ENCODE peak calls at places on chromosome 11, in five cellular contexts. One of them, this sample, is unnamed.
A peak's percentile ranks its signal among the peaks of the same experiment; 100 is the strongest.

GRCh38 chr11:118789501-118790356 is 1.2 kb downstream of the DDX6 start:
- DNase-seq in adrenal gland: no peak
- DNase-seq in endothelial cell of umbilical vein: peak; percentile 65
- DNase-seq in transverse colon: no peak
- DNase-seq in heart right ventricle: no peak
- DNase-seq in this sample: peak; percentile 54

GRCh38 chr11:11845066-11845465 is 3.3 kb downstream of the USP47 start:
- DNase-seq in transverse colon: no peak
- DNase-seq in adrenal gland: no peak
- DNase-seq in heart right ventricle: no peak
- DNase-seq in endothelial cell of umbilical vein: no peak
- DNase-seq in this sample: peak; percentile 95

GRCh38 chr11:47061429-47062178 is 115.1 kb downstream of the ARFGAP2 start:
- DNase-seq in transverse colon: no peak
- DNase-seq in heart right ventricle: no peak
- DNase-seq in adrenal gland: no peak
- DNase-seq in endothelial cell of umbilical vein: no peak
- DNase-seq in this sample: no peak

GRCh38 chr11:33655842-33656600 is 44.6 kb downstream of the C11orf91 start:
- DNase-seq in adrenal gland: no peak
- DNase-seq in transverse colon: no peak
- DNase-seq in endothelial cell of umbilical vein: no peak
- DNase-seq in heart right ventricle: no peak
- DNase-seq in this sample: peak; percentile 83

GRCh38 chr11:22878039-22878438 is 17.8 kb upstream of the CCDC179 start:
- DNase-seq in adrenal gland: no peak
- DNase-seq in endothelial cell of umbilical vein: no peak
- DNase-seq in transverse colon: peak; percentile 8
- DNase-seq in heart right ventricle: no peak
- DNase-seq in this sample: no peak

GRCh38 chr11:125941606-125942275 is 4.1 kb upstream of the VSIG10L2 start:
- DNase-seq in endothelial cell of umbilical vein: peak; percentile 21
- DNase-seq in heart right ventricle: peak; percentile 63
- DNase-seq in adrenal gland: no peak
- DNase-seq in transverse colon: peak; percentile 69
- DNase-seq in this sample: peak; percentile 25

GRCh38 chr11:10310301-10310841 is 5.5 kb downstream of the ADM start:
- DNase-seq in adrenal gland: no peak
- DNase-seq in endothelial cell of umbilical vein: peak; percentile 5
- DNase-seq in transverse colon: no peak
- DNase-seq in heart right ventricle: no peak
- DNase-seq in this sample: peak; percentile 41

GRCh38 chr11:24623121-24623520 is 126.3 kb downstream of the LUZP2 start:
- DNase-seq in adrenal gland: no peak
- DNase-seq in endothelial cell of umbilical vein: no peak
- DNase-seq in heart right ventricle: no peak
- DNase-seq in transverse colon: no peak
- DNase-seq in this sample: no peak

GRCh38 chr11:120710354-120711187 is 199.0 kb downstream of the GRIK4 start:
- DNase-seq in heart right ventricle: no peak
- DNase-seq in endothelial cell of umbilical vein: no peak
- DNase-seq in adrenal gland: peak; percentile 41
- DNase-seq in transverse colon: peak; percentile 58
- DNase-seq in this sample: peak; percentile 56

GRCh38 chr11:37509471-37509870 is 911.4 kb upstream of the RAG2 start:
- DNase-seq in heart right ventricle: no peak
- DNase-seq in endothelial cell of umbilical vein: no peak
- DNase-seq in adrenal gland: no peak
- DNase-seq in transverse colon: no peak
- DNase-seq in this sample: peak; percentile 55

GRCh38 chr11:2451916-2452694 is 7.3 kb downstream of the KCNQ1 start:
- DNase-seq in heart right ventricle: no peak
- DNase-seq in transverse colon: no peak
- DNase-seq in endothelial cell of umbilical vein: no peak
- DNase-seq in adrenal gland: no peak
- DNase-seq in this sample: no peak

GRCh38 chr11:75445315-75445953 is 12.4 kb upstream of the KLHL35 start:
- DNase-seq in transverse colon: peak; percentile 77
- DNase-seq in adrenal gland: peak; percentile 41
- DNase-seq in endothelial cell of umbilical vein: peak; percentile 70
- DNase-seq in heart right ventricle: peak; percentile 75
- DNase-seq in this sample: no peak

GRCh38 chr11:65187146-65187675 is 5.5 kb downstream of the CAPN1 start:
- DNase-seq in adrenal gland: no peak
- DNase-seq in endothelial cell of umbilical vein: no peak
- DNase-seq in transverse colon: no peak
- DNase-seq in heart right ventricle: no peak
- DNase-seq in this sample: no peak

GRCh38 chr11:48093795-48094642 is 113.7 kb downstream of the PTPRJ start:
- DNase-seq in adrenal gland: no peak
- DNase-seq in heart right ventricle: no peak
- DNase-seq in transverse colon: no peak
- DNase-seq in endothelial cell of umbilical vein: no peak
- DNase-seq in this sample: no peak

GRCh38 chr11:93039841-93040240 is 70.4 kb downstream of the MTNR1B start:
- DNase-seq in adrenal gland: no peak
- DNase-seq in transverse colon: no peak
- DNase-seq in heart right ventricle: no peak
- DNase-seq in endothelial cell of umbilical vein: no peak
- DNase-seq in this sample: peak; percentile 32

GRCh38 chr11:69644962-69645675 is 4.2 kb downstream of the CCND1 start:
- DNase-seq in endothelial cell of umbilical vein: no peak
- DNase-seq in adrenal gland: no peak
- DNase-seq in heart right ventricle: no peak
- DNase-seq in transverse colon: no peak
- DNase-seq in this sample: no peak

GRCh38 chr11:69645801-69646492 is 5.0 kb downstream of the CCND1 start:
- DNase-seq in endothelial cell of umbilical vein: no peak
- DNase-seq in transverse colon: no peak
- DNase-seq in heart right ventricle: no peak
- DNase-seq in adrenal gland: no peak
- DNase-seq in this sample: no peak

GRCh38 chr11:69642913-69643632 is 2.1 kb downstream of the CCND1 start:
- DNase-seq in transverse colon: peak; percentile 86
- DNase-seq in adrenal gland: peak; percentile 73
- DNase-seq in endothelial cell of umbilical vein: peak; percentile 77
- DNase-seq in heart right ventricle: peak; percentile 88
- DNase-seq in this sample: peak; percentile 42

GRCh38 chr11:69643646-69644045 is 2.7 kb downstream of the CCND1 start:
- DNase-seq in adrenal gland: no peak
- DNase-seq in endothelial cell of umbilical vein: no peak
- DNase-seq in transverse colon: no peak
- DNase-seq in heart right ventricle: no peak
- DNase-seq in this sample: no peak

GRCh38 chr11:69644071-69644961 is 3.4 kb downstream of the CCND1 start:
- DNase-seq in transverse colon: peak; percentile 67
- DNase-seq in endothelial cell of umbilical vein: peak; percentile 29
- DNase-seq in heart right ventricle: peak; percentile 87
- DNase-seq in adrenal gland: peak; percentile 92
- DNase-seq in this sample: no peak
- TF ChIP-seq CTCF in transverse colon: peak; percentile 37
- TF ChIP-seq CTCF in endothelial cell of umbilical vein: peak; percentile 8
- TF ChIP-seq CTCF in heart right ventricle: no peak
- TF ChIP-seq CTCF in adrenal gland: peak; percentile 48
- TF ChIP-seq CTCF in this sample: peak; percentile 21

GRCh38 chr11:85682330-85683305 is 3.4 kb downstream of the CCDC89 start:
- DNase-seq in endothelial cell of umbilical vein: peak; percentile 57
- DNase-seq in transverse colon: peak; percentile 55
- DNase-seq in adrenal gland: peak; percentile 66
- DNase-seq in heart right ventricle: peak; percentile 84
- DNase-seq in this sample: no peak
- H3K4me3 ChIP-seq in endothelial cell of umbilical vein: peak overlapping the region; percentile 66
- H3K4me3 ChIP-seq in transverse colon: peak overlapping the region; percentile 34
- H3K4me3 ChIP-seq in adrenal gland: peak overlapping the region; percentile 68
- H3K4me3 ChIP-seq in heart right ventricle: peak overlapping the region; percentile 62
- H3K4me3 ChIP-seq in this sample: peak overlapping the region; percentile 45

GRCh38 chr11:7635137-7635536 is 38.2 kb downstream of the CYB5R2 start:
- DNase-seq in transverse colon: no peak
- DNase-seq in heart right ventricle: peak; percentile 56
- DNase-seq in endothelial cell of umbilical vein: no peak
- DNase-seq in adrenal gland: no peak
- DNase-seq in this sample: no peak
- H3K36me3 ChIP-seq in transverse colon: no peaks in the 10 kb centered on the region
- H3K36me3 ChIP-seq in heart right ventricle: no peaks in the 10 kb centered on the region
- H3K36me3 ChIP-seq in endothelial cell of umbilical vein: no peaks in the 10 kb centered on the region
- H3K36me3 ChIP-seq in adrenal gland: peaks cover 34% of the 10 kb centered on the region
- H3K36me3 ChIP-seq in this sample: peaks cover 4% of the 10 kb centered on the region

DNA sequence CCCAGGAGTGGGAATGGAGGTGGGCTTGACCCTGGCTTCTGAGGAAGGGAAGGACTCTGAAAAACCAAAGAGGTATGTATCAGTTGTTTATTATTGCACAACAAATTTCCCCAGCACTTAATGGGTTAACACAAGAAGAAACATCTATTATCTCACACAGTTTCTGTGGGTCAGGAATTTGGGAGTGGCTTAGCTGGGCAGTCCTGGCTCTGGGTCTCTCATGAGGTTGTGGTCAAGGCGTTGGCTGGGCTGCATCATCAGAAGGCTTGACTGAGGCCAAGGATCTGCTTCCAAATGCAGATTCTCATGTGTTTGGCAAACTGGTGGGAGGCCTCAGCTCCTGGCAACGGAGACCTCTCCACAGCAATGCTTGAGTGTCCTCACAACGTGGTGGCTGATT is 17.5 kb upstream of the SMIM38 start:
- DNase-seq in adrenal gland: no peak
- DNase-seq in heart right ventricle: no peak
- DNase-seq in transverse colon: no peak
- DNase-seq in endothelial cell of umbilical vein: no peak
- DNase-seq in this sample: peak; percentile 29
- TF ChIP-seq CTCF in adrenal gland: no peak
- TF ChIP-seq CTCF in heart right ventricle: no peak
- TF ChIP-seq CTCF in transverse colon: no peak
- TF ChIP-seq CTCF in endothelial cell of umbilical vein: no peak
- TF ChIP-seq CTCF in this sample: no peak

DNA sequence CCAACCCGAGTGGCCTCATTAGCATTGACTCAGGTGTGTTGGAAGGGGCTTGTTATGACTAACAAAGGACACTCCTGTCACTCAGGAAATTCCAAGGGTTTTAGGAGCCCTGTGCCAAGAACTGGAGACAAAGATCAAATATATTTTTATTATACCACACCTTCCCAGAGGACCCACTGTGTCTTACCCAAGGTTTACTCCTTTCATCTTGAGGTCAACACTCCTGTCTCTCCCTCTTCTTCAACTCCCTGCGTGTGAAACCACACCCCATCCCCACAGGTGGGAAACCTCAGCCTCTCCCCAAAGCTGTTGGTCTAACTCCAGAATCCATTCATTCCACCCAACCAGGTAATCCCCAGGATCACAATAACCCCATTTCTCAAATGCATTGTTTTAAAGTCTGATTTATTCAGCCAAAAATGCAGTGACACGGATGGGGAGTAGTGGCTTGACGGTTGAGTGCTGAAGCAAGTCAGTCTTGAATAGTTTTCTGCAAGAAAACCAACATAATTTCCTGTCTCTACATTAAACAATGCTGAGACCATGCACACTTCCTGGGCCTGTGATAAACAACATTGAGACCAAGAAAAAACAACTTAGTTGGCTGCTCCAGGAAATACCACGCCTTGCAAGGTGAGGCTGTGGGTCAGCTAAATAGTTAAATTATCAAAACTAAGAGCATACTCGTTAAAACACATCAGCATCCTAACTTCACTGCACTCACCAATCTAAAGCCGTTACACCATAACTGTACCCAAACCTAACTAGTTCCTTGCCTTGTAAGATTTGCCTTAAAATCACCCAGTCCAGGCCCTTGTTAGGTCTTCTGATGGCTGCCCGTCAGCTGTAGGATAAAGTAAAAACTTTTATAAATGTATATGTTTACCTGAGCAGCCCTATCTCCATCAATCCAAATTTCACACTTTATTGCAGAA is 38.5 kb upstream of the SPON1 start:
- DNase-seq in adrenal gland: no peak
- DNase-seq in heart right ventricle: no peak
- DNase-seq in endothelial cell of umbilical vein: peak; percentile 60
- DNase-seq in transverse colon: no peak
- DNase-seq in this sample: no peak
- H3K4me3 ChIP-seq in adrenal gland: no peak overlapping the region
- H3K4me3 ChIP-seq in heart right ventricle: no peak overlapping the region
- H3K4me3 ChIP-seq in endothelial cell of umbilical vein: no peak overlapping the region
- H3K4me3 ChIP-seq in transverse colon: no peak overlapping the region
- H3K4me3 ChIP-seq in this sample: no peak overlapping the region

DNA sequence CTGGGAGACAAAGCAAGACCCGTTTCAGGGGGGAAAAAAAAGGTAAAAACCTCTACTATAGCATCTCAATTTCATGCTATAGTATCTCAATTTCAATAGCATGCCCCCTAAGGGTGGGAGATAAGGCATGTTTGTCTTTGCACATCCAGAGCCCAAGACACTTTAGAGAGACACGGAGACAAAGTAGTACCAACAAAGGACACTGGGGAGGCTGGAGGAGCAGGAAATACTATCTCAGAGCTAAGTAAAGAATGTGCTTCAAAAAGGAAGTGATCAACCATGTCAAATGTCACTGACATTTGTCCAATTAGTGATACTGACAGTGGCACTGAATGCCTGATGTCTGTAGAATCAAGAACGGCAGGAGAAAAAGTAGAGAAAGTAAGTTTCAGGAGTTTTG is 68.6 kb downstream of the RRAS2 start:
- DNase-seq in adrenal gland: no peak
- DNase-seq in transverse colon: no peak
- DNase-seq in endothelial cell of umbilical vein: no peak
- DNase-seq in heart right ventricle: no peak
- DNase-seq in this sample: no peak
- H3K36me3 ChIP-seq in adrenal gland: no peaks in the 10 kb centered on the region
- H3K36me3 ChIP-seq in transverse colon: no peaks in the 10 kb centered on the region
- H3K36me3 ChIP-seq in endothelial cell of umbilical vein: peaks cover 2% of the 10 kb centered on the region
- H3K36me3 ChIP-seq in heart right ventricle: no peaks in the 10 kb centered on the region
- H3K36me3 ChIP-seq in this sample: peaks cover 1% of the 10 kb centered on the region

GRCh38 chr11:27039873-27040272 is 742 bp upstream of the BBOX1 start:
- DNase-seq in adrenal gland: no peak
- DNase-seq in transverse colon: no peak
- DNase-seq in heart right ventricle: no peak
- DNase-seq in endothelial cell of umbilical vein: no peak
- DNase-seq in this sample: no peak

GRCh38 chr11:27041141-27041869 is 690 bp downstream of the BBOX1 start:
- DNase-seq in transverse colon: no peak
- DNase-seq in heart right ventricle: no peak
- DNase-seq in endothelial cell of umbilical vein: no peak
- DNase-seq in adrenal gland: no peak
- DNase-seq in this sample: no peak

GRCh38 chr11:27040302-27041115 is at the start of gene BBOX1:
- DNase-seq in endothelial cell of umbilical vein: no peak
- DNase-seq in heart right ventricle: no peak
- DNase-seq in adrenal gland: no peak
- DNase-seq in transverse colon: no peak
- DNase-seq in this sample: peak; percentile 97
- TF ChIP-seq CTCF in endothelial cell of umbilical vein: no peak
- TF ChIP-seq CTCF in heart right ventricle: no peak
- TF ChIP-seq CTCF in adrenal gland: no peak
- TF ChIP-seq CTCF in transverse colon: no peak
- TF ChIP-seq CTCF in this sample: no peak